ENCODE peak calls at places on chromosomes 4 and X, in eight cellular contexts. A is AG04450, F is HFF-Myc, G is GM12878, Z is fibroblast of pulmonary artery, X is cardiac fibroblast, B is ovary, S is H9. L is an unnamed sample.

GRCh38 chr4:5157721-5158390 is 106.6 kb downstream of the STK32B start:
- DNase-seq in A (no peak), G (no peak), X (no peak), S (peak; percentile 15), Z (no peak), F (no peak), B (no peak), L (no peak)

GRCh38 chr4:87209696-87210095 is 10.7 kb downstream of the KLHL8 start:
- DNase-seq in S (no peak), B (peak; percentile 28), A (no peak), F (no peak), Z (peak; percentile 49), G (peak; percentile 26), X (peak; percentile 41), L (peak; percentile 26)

GRCh38 chr4:124970011-124970410 is 257.5 kb upstream of the ANKRD50 start:
- DNase-seq in A (peak; percentile 18), S (no peak), Z (peak; percentile 41), B (no peak), X (peak; percentile 68), F (no peak), G (no peak), L (no peak)

GRCh38 chr4:132001542-132001941 is 1147.6 kb upstream of the PCDH10 start:
- DNase-seq in F (no peak), G (no peak), X (peak; percentile 88), S (no peak), B (no peak), Z (peak; percentile 79), A (peak; percentile 18), L (no peak)

GRCh38 chrX:115940888-115941332 is 229.6 kb upstream of the AGTR2 start:
- DNase-seq in S (peak; percentile 68), B (peak; percentile 78), A (no peak), F (no peak), Z (peak; percentile 6), X (peak; percentile 12), G (peak; percentile 43), L (no peak)

GRCh38 chrX:56554870-56555269 is 8.6 kb upstream of the UBQLN2 start:
- DNase-seq in F (no peak), A (no peak), X (no peak), S (no peak), B (no peak), G (no peak), Z (no peak), L (no peak)

GRCh38 chr4:7769936-7770674 is 169.6 kb downstream of the AFAP1 start:
- DNase-seq in F (no peak), X (peak; percentile 40), A (no peak), Z (peak; percentile 51), G (no peak), B (no peak), S (no peak), L (peak; percentile 53)

GRCh38 chrX:6002056-6002455 is 226.6 kb downstream of the NLGN4X start:
- DNase-seq in S (no peak), X (no peak), F (no peak), G (no peak), B (peak; percentile 30), A (no peak), Z (no peak), L (peak; percentile 30)

GRCh38 chr4:20773144-20773997 is 73.1 kb downstream of the PACRGL start:
- DNase-seq in X (peak; percentile 80), F (peak; percentile 58), Z (peak; percentile 81), A (peak; percentile 34), G (no peak), B (no peak), S (peak; percentile 73), L (peak; percentile 64)

GRCh38 chr4:4327652-4328121 is 37.6 kb downstream of the ZBTB49 start:
- DNase-seq in X (peak; percentile 54), G (no peak), S (peak; percentile 93), B (peak; percentile 36), F (no peak), Z (peak; percentile 62), A (no peak), L (peak; percentile 37)

GRCh38 chr4:110510955-110511544 is 35.1 kb downstream of the ENPEP start:
- DNase-seq in A (peak; percentile 26), S (no peak), B (no peak), X (peak; percentile 77), G (no peak), Z (peak; percentile 76), F (no peak), L (no peak)

GRCh38 chrX:40922307-40922706 is 162.9 kb upstream of the USP9X start:
- DNase-seq in S (peak; percentile 71), F (no peak), Z (peak; percentile 71), G (no peak), A (no peak), B (no peak), X (peak; percentile 79), L (no peak)

GRCh38 chrX:123851010-123851409 is 8.8 kb upstream of the XIAP start:
- DNase-seq in A (no peak), G (no peak), X (no peak), S (no peak), B (no peak), Z (no peak), F (no peak), L (no peak)

GRCh38 chr4:183323295-183323694 is 1.1 kb upstream of the CLDN24 start:
- DNase-seq in B (no peak), F (no peak), G (no peak), X (no peak), A (no peak), Z (no peak), S (no peak), L (no peak)
- TF ChIP-seq CTCF in B (no peak), F (no peak), G (no peak), X (no peak), A (no peak), Z (no peak), S (no peak), L (no peak)

GRCh38 chrX:129115104-129115503 is 408.2 kb downstream of the SMARCA1 start:
- DNase-seq in A (no peak), B (no peak), G (no peak), Z (peak; percentile 10), X (peak; percentile 1), F (no peak), S (peak; percentile 66), L (peak; percentile 63)
- TF ChIP-seq CTCF in A (no peak), B (no peak), G (peak; percentile 36), Z (no peak), X (no peak), F (no peak), S (peak; percentile 84), L (no peak)

DNA sequence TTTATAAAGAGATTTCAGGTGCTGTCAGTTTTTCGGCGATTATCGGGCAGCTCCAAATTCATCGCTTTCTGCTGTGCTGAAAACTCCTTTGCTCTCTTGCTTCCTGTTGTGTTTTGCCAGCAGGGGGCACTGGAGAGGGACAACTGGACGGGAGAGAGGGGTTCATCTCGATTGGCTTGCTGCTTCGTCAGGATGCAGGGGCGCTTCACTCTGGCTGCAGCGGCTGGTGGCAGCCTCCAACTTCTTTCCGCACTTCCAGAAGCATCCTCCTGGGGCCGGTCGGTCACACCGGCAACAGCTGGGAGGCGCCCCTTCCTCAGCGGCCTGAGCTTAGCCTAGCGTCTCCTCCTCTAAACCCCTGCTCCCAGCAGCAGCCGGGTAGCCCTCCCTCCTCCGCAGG is 29.5 kb downstream of the MSL3 start:
- DNase-seq in G (no peak), X (peak; percentile 67), B (peak; percentile 64), A (peak; percentile 1), Z (peak; percentile 68), F (no peak), S (peak; percentile 92), L (peak; percentile 70)
- TF ChIP-seq CTCF in G (peak; percentile 22), X (peak; percentile 71), B (peak; percentile 17), A (peak; percentile 58), Z (peak; percentile 69), F (peak; percentile 41), S (peak; percentile 67), L (no peak)

DNA sequence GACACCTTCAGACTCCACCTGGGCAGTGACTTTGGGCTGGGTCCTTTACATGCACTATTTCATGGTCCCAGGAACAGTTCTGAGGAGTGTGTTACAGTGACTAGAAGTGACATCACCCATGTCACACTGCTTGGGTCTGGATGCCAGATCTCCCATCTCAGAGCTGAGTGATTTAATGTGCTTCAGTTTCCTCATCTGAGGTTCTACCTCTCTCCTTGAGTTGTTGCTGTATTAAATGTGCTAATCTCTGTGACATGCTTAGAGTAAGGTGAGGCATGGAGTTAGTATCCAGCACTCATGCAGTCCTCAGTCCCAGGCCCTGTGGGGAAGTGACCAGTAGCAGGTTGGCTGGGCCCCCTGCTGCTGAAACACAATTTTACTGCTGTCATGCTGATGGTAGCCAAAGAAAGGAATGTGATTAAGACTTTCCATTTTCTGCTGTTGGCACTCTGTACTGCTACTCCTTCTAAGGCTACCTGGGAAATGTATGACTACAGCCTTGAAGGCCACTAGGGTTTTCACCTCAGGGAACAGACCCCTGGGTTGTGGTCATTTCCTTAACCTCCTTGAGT is 639.6 kb downstream of the MID1IP1 start:
- DNase-seq in X (no peak), F (no peak), A (no peak), Z (no peak), S (no peak), B (no peak), G (no peak), L (no peak)
- TF ChIP-seq CTCF in X (no peak), F (no peak), A (no peak), Z (no peak), S (no peak), B (no peak), G (peak; percentile 2), L (no peak)

L was measured in testis.